ENCODE peak calls at places on chromosomes 7 and 10, in six cellular contexts. P is T follicular helper cell, B is HTR-8/SVneo, R is fibroblast of lung, Q is endothelial cell, V is germinal center. S is an unnamed sample.

GRCh38 chr10:34305189-34305588 is 509.9 kb downstream of the PARD3 start:
- DNase-seq in P (no peak), B (no peak), R (no peak), Q (peak; percentile 46), V (no peak), S (no peak)

GRCh38 chr7:100860702-100861615 is 6.2 kb upstream of the TRIP6 start:
- DNase-seq in P (no peak), B (no peak), R (no peak), Q (no peak), V (no peak), S (no peak)

GRCh38 chr10:5661043-5661442 is 5.4 kb downstream of the ASB13 start:
- DNase-seq in P (no peak), B (no peak), R (no peak), Q (no peak), V (no peak), S (no peak)

GRCh38 chr7:1170741-1171501 is 10.9 kb upstream of the ZFAND2A start:
- DNase-seq in P (no peak), B (no peak), R (no peak), Q (no peak), V (no peak), S (no peak)

GRCh38 chr10:59234194-59234593 is 57.8 kb downstream of the PHYHIPL start:
- DNase-seq in P (no peak), B (no peak), R (peak; percentile 14), Q (no peak), V (no peak), S (no peak)

GRCh38 chr10:95288273-95288672 is 2.5 kb downstream of the PDLIM1 start:
- DNase-seq in P (no peak), B (no peak), R (no peak), Q (no peak), V (no peak), S (no peak)

GRCh38 chr7:128150223-128150622 is 90.9 kb upstream of the LEP start:
- DNase-seq in P (no peak), B (no peak), R (no peak), Q (no peak), V (no peak), S (no peak)

GRCh38 chr10:124672181-124672638 is 72.0 kb downstream of the FAM53B start:
- DNase-seq in P (no peak), B (no peak), R (no peak), Q (no peak), V (no peak), S (no peak)

GRCh38 chr7:18866359-18867036 is 250.9 kb downstream of the TWIST1 start:
- DNase-seq in P (no peak), B (peak; percentile 74), R (peak; percentile 99), Q (no peak), V (peak; percentile 3), S (peak; percentile 99)

GRCh38 chr10:24438800-24439199 is 229.9 kb downstream of the KIAA1217 start:
- DNase-seq in P (no peak), B (no peak), R (peak; percentile 78), Q (no peak), V (no peak), S (no peak)

GRCh38 chr7:85806321-85806720 is 619.5 kb upstream of the SEMA3D start:
- DNase-seq in P (no peak), B (no peak), R (no peak), Q (no peak), V (no peak), S (no peak)

S was measured in BJ.